ENCODE peak calls at places on chromosomes 13 and 19, in ten cellular contexts. H is aorta; L is CD4-positive, CD25-positive, alpha-beta regulatory T cell; D is IMR-90; Q is SK-N-SH; U is neural progenitor cell; T is ascending aorta; F is foreskin keratinocyte; B is brain microvascular endothelial cell; P is effector memory CD4-positive, alpha-beta T cell. C is an unnamed sample. For H3K27me3, the result is how much of the 10 kb centered on the place peaks cover.

GRCh38 chr19:33234092-33234491 is 8.4 kb upstream of the SLC7A10 start:
- DNase-seq in H (no peak), L (no peak), D (no peak), Q (no peak), U (no peak), T (no peak), F (no peak), B (no peak), P (no peak), C (no peak)

GRCh38 chr13:30907167-30907761 is 1.2 kb downstream of the MEDAG start:
- DNase-seq in H (no peak), L (no peak), D (peak), Q (peak), U (no peak), T (peak), F (no peak), B (no peak), P (no peak), C (no peak)

GRCh38 chr13:97911311-97912138 is 42.0 kb upstream of the IPO5 start:
- DNase-seq in H (no peak), L (no peak), D (peak), Q (peak), U (peak), T (no peak), F (peak), B (peak), P (no peak), C (no peak)

GRCh38 chr13:101875717-101876393 is 423.4 kb downstream of the ITGBL1 start:
- DNase-seq in H (no peak), L (no peak), D (peak), Q (no peak), U (no peak), T (no peak), F (peak), B (peak), P (no peak), C (no peak)

GRCh38 chr19:35063940-35064818 is 22.7 kb downstream of the HPN start:
- DNase-seq in H (no peak), L (no peak), D (peak), Q (no peak), U (no peak), T (no peak), F (peak), B (peak), P (no peak), C (no peak)

GRCh38 chr19:1469936-1470863 is 8.8 kb downstream of the C19orf25 start:
- DNase-seq in H (no peak), L (peak), D (no peak), Q (no peak), U (peak), T (no peak), F (no peak), B (no peak), P (peak), C (peak)

GRCh38 chr13:78602561-78603239 is 652 bp downstream of the POU4F1 start:
- DNase-seq in H (peak), L (no peak), D (no peak), Q (no peak), U (peak), T (no peak), F (no peak), B (no peak), P (no peak), C (no peak)

GRCh38 chr13:23770428-23770827 is 118.8 kb downstream of the MIPEP start:
- DNase-seq in H (no peak), L (no peak), D (no peak), Q (no peak), U (no peak), T (no peak), F (no peak), B (no peak), P (no peak), C (no peak)

GRCh38 chr13:106349080-106349841 is 186.2 kb downstream of the EFNB2 start:
- DNase-seq in H (peak), L (no peak), D (peak), Q (peak), U (peak), T (no peak), F (peak), B (peak), P (no peak), C (no peak)

GRCh38 chr19:9986787-9987281 is 23.5 kb downstream of the COL5A3 start:
- DNase-seq in H (no peak), L (no peak), D (peak), Q (no peak), U (peak), T (peak), F (no peak), B (peak), P (no peak), C (no peak)

GRCh38 chr13:71624641-71625040 is 242.4 kb downstream of the DACH1 start:
- DNase-seq in H (no peak), L (no peak), D (no peak), Q (no peak), U (peak), T (no peak), F (no peak), B (no peak), P (no peak), C (no peak)

GRCh38 chr13:28161370-28161769 is 23.0 kb downstream of the PAN3 start:
- DNase-seq in H (no peak), L (no peak), D (peak), Q (no peak), U (peak), T (no peak), F (peak), B (no peak), P (no peak), C (no peak)

GRCh38 chr19:14347999-14348889 is 33.0 kb upstream of the ADGRE5 start:
- DNase-seq in H (peak), L (peak), D (no peak), Q (peak), U (peak), T (peak), F (no peak), B (no peak), P (peak), C (peak)

GRCh38 chr13:34462843-34463242 is 479.2 kb upstream of the NBEA start:
- DNase-seq in H (no peak), L (no peak), D (peak), Q (no peak), U (no peak), T (peak), F (peak), B (peak), P (no peak), C (no peak)

GRCh38 chr19:52533901-52534300 is 6.4 kb downstream of the ZNF808 start:
- DNase-seq in H (no peak), L (no peak), D (no peak), Q (no peak), U (no peak), T (no peak), F (no peak), B (no peak), P (no peak), C (no peak)

GRCh38 chr13:102185375-102185984 is 216.4 kb downstream of the FGF14 start:
- DNase-seq in H (no peak), L (no peak), D (no peak), Q (no peak), U (no peak), T (no peak), F (no peak), B (no peak), P (no peak), C (no peak)

GRCh38 chr19:39870171-39870971 is 24.2 kb upstream of the FBL start:
- DNase-seq in H (peak), L (no peak), D (no peak), Q (no peak), U (peak), T (no peak), F (no peak), B (no peak), P (no peak), C (no peak)

GRCh38 chr13:27308941-27309340 is 38.3 kb downstream of the RASL11A start:
- DNase-seq in H (no peak), L (no peak), D (no peak), Q (no peak), U (no peak), T (no peak), F (no peak), B (no peak), P (no peak), C (no peak)

GRCh38 chr13:78468546-78469060 is 134.7 kb downstream of the POU4F1 start:
- DNase-seq in H (no peak), L (no peak), D (no peak), Q (no peak), U (no peak), T (no peak), F (no peak), B (no peak), P (no peak), C (no peak)

GRCh38 chr19:10389863-10390262 is 9.5 kb upstream of the TYK2 start:
- DNase-seq in H (no peak), L (no peak), D (no peak), Q (no peak), U (peak), T (no peak), F (no peak), B (no peak), P (no peak), C (no peak)

GRCh38 chr19:29667941-29668340 is 2.7 kb downstream of the PLEKHF1 start:
- DNase-seq in H (no peak), L (peak), D (no peak), Q (no peak), U (no peak), T (no peak), F (no peak), B (no peak), P (peak), C (peak)

GRCh38 chr19:32614916-32615315 is 33.9 kb downstream of the PDCD5 start:
- DNase-seq in H (peak), L (no peak), D (no peak), Q (no peak), U (no peak), T (no peak), F (no peak), B (no peak), P (no peak), C (no peak)

GRCh38 chr19:42528354-42529247 is at the start of gene CEACAM1:
- DNase-seq in H (no peak), L (peak), D (no peak), Q (no peak), U (no peak), T (peak), F (peak), B (no peak), P (peak), C (peak)

GRCh38 chr13:104782741-104783140 is 1716.5 kb upstream of the SLC10A2 start:
- DNase-seq in H (no peak), L (no peak), D (no peak), Q (no peak), U (no peak), T (no peak), F (no peak), B (no peak), P (no peak), C (no peak)

GRCh38 chr13:31587696-31588266 is 151.5 kb upstream of the RXFP2 start:
- DNase-seq in H (no peak), L (no peak), D (no peak), Q (no peak), U (no peak), T (no peak), F (no peak), B (no peak), P (no peak), C (no peak)

GRCh38 chr19:13817018-13817614 is 21.9 kb downstream of the ZSWIM4 start:
- DNase-seq in H (no peak), L (no peak), D (no peak), Q (no peak), U (peak), T (no peak), F (no peak), B (no peak), P (no peak), C (no peak)

GRCh38 chr19:29666634-29667389 is 1.6 kb downstream of the PLEKHF1 start:
- DNase-seq in H (no peak), L (no peak), D (peak), Q (no peak), U (peak), T (peak), F (no peak), B (peak), P (no peak), C (no peak)

GRCh38 chr13:49786609-49787008 is 5.9 kb downstream of the KPNA3 start:
- DNase-seq in H (no peak), L (no peak), D (no peak), Q (no peak), U (no peak), T (no peak), F (no peak), B (no peak), P (no peak), C (no peak)

GRCh38 chr13:45391926-45392325 is 26.2 kb downstream of the SLC25A30 start:
- DNase-seq in H (no peak), L (no peak), D (no peak), Q (no peak), U (no peak), T (no peak), F (no peak), B (no peak), P (no peak), C (no peak)

GRCh38 chr13:29754486-29754806 is 96.0 kb downstream of the UBL3 start:
- DNase-seq in H (no peak), L (no peak), D (peak), Q (no peak), U (no peak), T (no peak), F (no peak), B (peak), P (no peak), C (no peak)

GRCh38 chr19:35055715-35056179 is 14.2 kb downstream of the HPN start:
- DNase-seq in H (no peak), L (no peak), D (no peak), Q (no peak), U (peak), T (no peak), F (no peak), B (no peak), P (no peak), C (no peak)

GRCh38 chr13:28531195-28531955 is 36.4 kb upstream of the FLT1 start:
- DNase-seq in H (peak), L (no peak), D (peak), Q (peak), U (peak), T (peak), F (no peak), B (peak), P (no peak), C (no peak)

GRCh38 chr13:38686635-38687245 is at the start of gene FREM2:
- DNase-seq in H (peak), L (no peak), D (no peak), Q (no peak), U (peak), T (no peak), F (peak), B (no peak), P (no peak), C (no peak)

GRCh38 chr13:46668302-46668720 is 115.3 kb downstream of the LRCH1 start:
- DNase-seq in H (no peak), L (no peak), D (peak), Q (no peak), U (no peak), T (no peak), F (no peak), B (peak), P (no peak), C (no peak)

GRCh38 chr19:45821103-45821521 is 6.0 kb upstream of the RSPH6A start:
- DNase-seq in H (no peak), L (no peak), D (no peak), Q (no peak), U (no peak), T (no peak), F (no peak), B (no peak), P (no peak), C (no peak)

GRCh38 chr13:107322228-107322627 is 754.3 kb upstream of the ARGLU1 start:
- DNase-seq in H (no peak), L (no peak), D (no peak), Q (no peak), U (no peak), T (no peak), F (peak), B (no peak), P (no peak), C (no peak)

GRCh38 chr13:42392706-42393572 is 121.0 kb downstream of the AKAP11 start:
- DNase-seq in H (no peak), L (peak), D (no peak), Q (no peak), U (no peak), T (no peak), F (no peak), B (no peak), P (no peak), C (no peak)

GRCh38 chr13:113483504-113484287 is 6.8 kb downstream of the DCUN1D2 start:
- DNase-seq in H (no peak), L (no peak), D (no peak), Q (no peak), U (peak), T (no peak), F (no peak), B (no peak), P (no peak), C (no peak)

DNA sequence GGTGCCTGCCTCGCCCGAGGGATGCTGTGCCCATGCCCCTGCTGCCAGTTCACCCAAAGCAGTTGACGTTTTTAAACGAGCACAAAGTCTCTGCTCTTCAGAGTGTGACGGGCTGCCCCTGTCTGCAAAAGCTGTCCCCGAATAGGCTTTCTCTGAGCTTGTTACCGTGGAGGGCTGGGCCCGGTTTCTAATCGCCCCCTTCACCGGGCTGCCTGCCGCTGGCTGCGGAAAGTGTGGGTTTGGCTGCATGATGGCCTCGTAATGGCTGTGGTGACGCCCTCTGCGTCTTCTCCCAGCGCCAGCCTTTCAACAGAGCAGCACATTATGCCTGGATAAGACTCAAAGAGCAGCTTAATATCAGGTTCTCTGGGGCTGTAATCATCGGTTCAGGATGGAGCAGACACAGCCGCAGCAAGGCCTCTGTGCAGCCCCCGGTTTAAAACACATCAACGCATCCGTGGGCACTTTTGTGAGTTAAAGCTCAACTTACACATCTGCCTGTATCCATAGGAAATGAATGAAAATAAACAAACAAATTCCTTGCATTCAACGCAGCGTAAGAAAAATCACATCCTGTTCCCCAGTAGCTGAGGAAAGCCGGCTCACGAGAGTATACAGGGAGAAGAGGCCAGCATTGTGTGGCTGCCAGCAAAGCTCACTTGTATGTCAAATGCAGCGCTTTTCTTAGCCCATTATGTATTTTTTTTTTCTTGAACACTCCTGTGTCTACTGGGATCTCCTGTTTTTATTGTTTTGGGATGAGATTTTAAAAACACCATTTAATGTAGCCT is 166.4 kb upstream of the SOX1 start:
- DNase-seq in H (no peak), L (no peak), D (no peak), Q (no peak), U (no peak), T (no peak), F (no peak), B (no peak), P (no peak), C (no peak)
- H3K27me3 ChIP-seq in H (under half), L (under half), D (under half), Q (under half), U (under half), T (under half), F (under half), B (under half), P (under half), C (under half)

DNA sequence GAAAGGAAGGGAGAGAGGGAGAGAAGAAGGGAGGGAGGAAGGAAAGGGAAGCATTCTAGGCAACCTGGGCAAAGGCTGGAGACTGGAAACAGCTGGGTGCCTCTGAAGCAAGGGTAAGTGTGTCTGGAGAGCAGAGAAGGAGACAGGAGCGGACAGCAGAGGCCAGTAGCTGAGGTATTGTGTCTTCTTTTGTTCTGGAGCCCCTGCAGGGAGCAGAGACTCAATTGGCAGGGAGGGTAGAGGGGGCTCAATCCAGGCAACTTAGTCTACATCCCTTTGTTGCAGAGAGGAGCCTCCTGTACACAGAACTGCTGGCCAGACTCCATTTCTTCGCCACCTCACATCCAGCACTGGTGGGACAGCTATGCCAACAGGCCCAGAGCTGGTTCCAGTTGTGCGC is 53.2 kb downstream of the NWD1 start:
- DNase-seq in H (no peak), L (no peak), D (no peak), Q (no peak), U (peak), T (no peak), F (no peak), B (no peak), P (no peak), C (no peak)
- H3K27me3 ChIP-seq in H (under half), L (under half), D (under half), Q (under half), U (under half), T (under half), F (under half), B (under half), P (under half), C (under half)

DNA sequence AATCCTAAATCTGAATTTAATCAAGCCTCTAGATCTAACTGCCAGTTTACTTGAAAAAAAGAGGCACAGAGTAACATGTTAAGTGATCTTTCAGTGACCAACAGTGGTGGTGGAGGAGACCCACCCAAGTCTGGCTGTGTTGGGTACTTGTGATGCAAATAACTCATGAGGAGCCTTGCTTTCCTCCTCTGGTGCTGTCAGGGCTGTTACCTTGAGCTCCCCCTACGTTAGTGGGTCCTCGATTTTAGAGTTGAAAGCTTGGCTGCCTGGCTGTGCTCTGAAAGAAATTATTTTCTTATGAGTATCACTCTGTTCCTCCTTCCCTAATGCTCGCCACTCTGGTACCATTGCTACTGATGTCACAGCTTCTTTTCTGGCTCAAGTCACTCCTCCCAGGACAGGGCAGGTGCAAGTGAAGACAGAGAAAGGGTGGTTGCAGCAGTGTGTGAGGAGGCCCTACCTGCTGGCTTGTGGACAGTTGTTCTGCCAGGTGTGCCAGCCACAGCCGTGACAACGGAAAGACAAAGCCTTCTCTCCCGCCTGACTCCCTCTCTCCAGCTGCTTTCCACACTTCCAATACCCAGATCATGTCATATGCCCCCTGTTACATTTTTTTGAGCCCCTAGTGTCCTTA is 6.5 kb upstream of the SUPT20H start:
- DNase-seq in H (no peak), L (no peak), D (no peak), Q (no peak), U (no peak), T (no peak), F (no peak), B (no peak), P (no peak), C (no peak)
- H3K27me3 ChIP-seq in H (under half), L (under half), D (under half), Q (under half), U (under half), T (under half), F (under half), B (under half), P (under half), C (under half)

DNA sequence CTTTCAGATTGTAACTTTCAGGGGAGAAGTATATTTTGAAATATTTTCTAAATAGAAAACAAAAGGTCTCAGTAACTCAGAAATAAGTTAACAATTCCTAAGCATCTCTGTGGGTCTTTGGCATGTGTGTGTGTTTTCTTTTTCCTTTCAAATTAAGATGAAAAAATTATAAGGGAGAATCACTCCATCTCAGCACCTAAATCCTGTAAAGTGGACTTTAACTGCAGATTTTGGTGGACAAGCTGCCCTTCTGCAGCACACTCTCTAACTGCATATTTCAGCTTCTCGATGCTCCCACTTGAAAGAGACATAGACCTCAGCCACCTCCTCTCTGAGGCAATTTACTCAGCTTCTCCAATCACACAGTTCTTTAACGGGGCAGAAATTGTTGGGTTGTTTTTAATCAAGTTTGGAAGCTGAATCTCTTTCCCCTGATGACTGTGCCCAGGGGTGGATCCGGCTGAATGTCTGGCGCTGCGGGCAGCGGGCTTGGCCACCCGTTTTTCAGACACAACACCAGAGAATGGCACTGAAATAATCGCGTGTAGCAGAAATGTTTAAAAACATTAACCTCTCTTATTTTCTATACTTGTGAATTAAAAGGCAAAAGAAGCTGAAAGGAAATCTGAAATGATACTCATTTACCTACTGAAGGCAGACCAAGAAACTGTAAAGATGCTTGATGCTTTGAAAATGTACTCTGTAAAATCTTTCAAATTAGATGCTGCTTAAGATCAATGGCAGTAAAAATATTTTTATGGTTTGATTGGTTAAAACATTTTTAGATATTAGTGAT is 12.3 kb downstream of the ZIC2 start:
- DNase-seq in H (no peak), L (no peak), D (no peak), Q (no peak), U (peak), T (no peak), F (no peak), B (no peak), P (no peak), C (no peak)
- H3K27me3 ChIP-seq in H (under half), L (half or more), D (half or more), Q (half or more), U (half or more), T (half or more), F (half or more), B (under half), P (half or more), C (half or more)

C was measured in CD8-positive, alpha-beta memory T cell.